ENCODE peak calls at places on chromosomes 13 and 19, in five cellular contexts. Z, D, W, I and V are unnamed samples.

GRCh38 chr19:6765738-6766356 is 1.4 kb downstream of the SH2D3A start:
- DNase-seq in Z (no peak), D (peak; percentile 82), W (peak; percentile 94), I (no peak), V (peak; percentile 44)

GRCh38 chr13:59689057-59689456 is 474.7 kb downstream of the DIAPH3 start:
- DNase-seq in Z (no peak), D (no peak), W (no peak), I (no peak), V (no peak)

GRCh38 chr13:23871616-23872220 is 17.5 kb downstream of the MIPEP start:
- DNase-seq in Z (peak; percentile 76), D (no peak), W (no peak), I (peak; percentile 46), V (peak; percentile 34)

GRCh38 chr13:43203781-43204180 is 180.4 kb downstream of the DNAJC15 start:
- DNase-seq in Z (no peak), D (no peak), W (no peak), I (no peak), V (no peak)

GRCh38 chr13:29918845-29919244 is 68.4 kb upstream of the UBL3 start:
- DNase-seq in Z (peak; percentile 80), D (no peak), W (no peak), I (no peak), V (no peak)

GRCh38 chr19:21166436-21166835 is 24.6 kb downstream of the ZNF431 start:
- DNase-seq in Z (no peak), D (no peak), W (no peak), I (no peak), V (no peak)

GRCh38 chr19:12527034-12527836 is 24.0 kb downstream of the ZNF564 start:
- DNase-seq in Z (peak; percentile 56), D (no peak), W (peak; percentile 17), I (no peak), V (peak; percentile 22)

GRCh38 chr19:29666634-29667389 is 1.6 kb downstream of the PLEKHF1 start:
- DNase-seq in Z (peak; percentile 76), D (no peak), W (peak; percentile 82), I (no peak), V (no peak)

GRCh38 chr19:50362030-50362412 is 3.4 kb downstream of the NAPSA start:
- DNase-seq in Z (no peak), D (no peak), W (no peak), I (no peak), V (no peak)

GRCh38 chr13:101523732-101524131 is 71.3 kb downstream of the ITGBL1 start:
- DNase-seq in Z (peak; percentile 68), D (no peak), W (no peak), I (no peak), V (no peak)

GRCh38 chr19:48874309-48875135 is 2.3 kb downstream of the PPP1R15A start:
- DNase-seq in Z (no peak), D (no peak), W (no peak), I (no peak), V (no peak)

GRCh38 chr13:70856025-70856424 is 747.8 kb upstream of the KLHL1 start:
- DNase-seq in Z (no peak), D (no peak), W (no peak), I (no peak), V (no peak)

GRCh38 chr19:2491130-2491801 is 15.3 kb downstream of the GADD45B start:
- DNase-seq in Z (peak; percentile 70), D (no peak), W (peak; percentile 46), I (no peak), V (peak; percentile 72)

GRCh38 chr13:95296326-95296939 is 4.8 kb downstream of the ABCC4 start:
- DNase-seq in Z (no peak), D (peak; percentile 21), W (peak; percentile 46), I (peak; percentile 82), V (peak; percentile 11)

GRCh38 chr19:49638360-49638759 is 1.6 kb downstream of the RRAS start:
- DNase-seq in Z (no peak), D (no peak), W (no peak), I (no peak), V (no peak)

GRCh38 chr19:55647732-55648656 is at the start of gene CCDC106:
- DNase-seq in Z (peak; percentile 75), D (no peak), W (peak; percentile 82), I (peak; percentile 93), V (peak; percentile 85)
- H2AFZ ChIP-seq in Z (peak within 1 kb of the TSS; percentile 76), D (no peak within 1 kb of the TSS), W (peak within 1 kb of the TSS; percentile 95), I (peak within 1 kb of the TSS; percentile 83), V (no peak within 1 kb of the TSS)

GRCh38 chr19:33196446-33197193 is 2.5 kb downstream of the LRP3 start:
- DNase-seq in Z (no peak), D (no peak), W (no peak), I (no peak), V (no peak)
- H2AFZ ChIP-seq in Z (no peak overlapping the region), D (no peak overlapping the region), W (no peak overlapping the region), I (no peak overlapping the region), V (no peak overlapping the region)

GRCh38 chr13:92297971-92298942 is 899.8 kb downstream of the GPC5 start:
- DNase-seq in Z (no peak), D (no peak), W (no peak), I (no peak), V (no peak)
- H2AFZ ChIP-seq in Z (no peak overlapping the region), D (no peak overlapping the region), W (no peak overlapping the region), I (no peak overlapping the region), V (no peak overlapping the region)

GRCh38 chr19:57754091-57754673 is 7.6 kb downstream of the ZNF776 start:
- DNase-seq in Z (no peak), D (no peak), W (no peak), I (no peak), V (no peak)

GRCh38 chr19:57755031-57755430 is 8.4 kb downstream of the ZNF776 start:
- DNase-seq in Z (no peak), D (no peak), W (no peak), I (no peak), V (no peak)

GRCh38 chr19:57759096-57759495 is 10.4 kb upstream of the ZNF586 start:
- DNase-seq in Z (no peak), D (no peak), W (no peak), I (no peak), V (no peak)

DNA sequence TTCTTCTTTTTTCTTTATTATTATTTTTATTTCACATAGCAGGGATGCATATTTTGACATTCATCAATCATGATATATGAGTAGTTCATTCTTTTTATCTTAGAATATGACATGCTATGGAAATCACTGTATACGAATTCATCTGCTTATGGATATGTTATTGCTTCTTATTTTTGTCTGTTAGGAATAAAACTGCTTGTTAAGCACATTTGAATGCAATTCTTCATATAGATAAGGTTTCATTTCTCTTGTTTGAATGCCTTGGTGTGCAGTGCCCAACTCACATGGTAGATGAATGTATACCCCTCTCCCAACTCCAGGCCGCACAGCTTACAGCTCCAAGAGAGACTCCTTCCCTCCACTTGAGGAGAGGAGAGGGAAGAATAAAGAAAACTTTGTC is 11.3 kb downstream of the ZNF776 start:
- DNase-seq in Z (no peak), D (no peak), W (no peak), I (no peak), V (no peak)
- H2AFZ ChIP-seq in Z (no peak overlapping the region), D (no peak overlapping the region), W (no peak overlapping the region), I (no peak overlapping the region), V (no peak overlapping the region)